ENCODE peak calls at places on chromosomes 4 and X, in eight cellular contexts. B, C, M, R, O, H, V and Y are unnamed samples.

GRCh38 chr4:123600426-123600825 is 203.8 kb downstream of the SPRY1 start:
- DNase-seq in C (no peak), V (no peak), M (no peak), O (peak), H (no peak), B (no peak), R (peak), Y (no peak)

GRCh38 chr4:11106190-11106589 is 322.5 kb downstream of the HS3ST1 start:
- DNase-seq in R (no peak), M (no peak), C (no peak), V (no peak), H (no peak), B (no peak), O (no peak), Y (no peak)

GRCh38 chr4:101328063-101328602 is 19.2 kb downstream of the PPP3CA start:
- DNase-seq in H (no peak), O (no peak), M (no peak), R (peak), V (no peak), C (no peak), B (no peak), Y (no peak)

GRCh38 chr4:81565137-81565870 is 93.6 kb upstream of the RASGEF1B start:
- DNase-seq in M (no peak), B (peak), V (no peak), C (no peak), O (no peak), R (no peak), H (no peak), Y (no peak)

GRCh38 chr4:149933120-149933519 is 117.5 kb upstream of the IQCM start:
- DNase-seq in R (no peak), C (no peak), B (no peak), H (no peak), O (no peak), V (no peak), M (no peak), Y (no peak)

GRCh38 chr4:8117278-8117682 is 41.3 kb downstream of the ABLIM2 start:
- DNase-seq in O (peak), B (peak), V (no peak), C (peak), R (peak), H (no peak), M (no peak), Y (peak)

GRCh38 chrX:113929004-113929403 is 654.9 kb upstream of the HTR2C start:
- DNase-seq in O (peak), C (peak), R (peak), B (no peak), V (peak), M (no peak), H (no peak), Y (peak)

GRCh38 chr4:5683566-5683965 is 24.8 kb downstream of the EVC2 start:
- DNase-seq in B (no peak), H (no peak), M (no peak), C (no peak), O (no peak), V (no peak), R (no peak), Y (no peak)

GRCh38 chr4:87120411-87121162 is 99.8 kb downstream of the KLHL8 start:
- DNase-seq in O (no peak), M (no peak), R (no peak), B (peak), V (no peak), H (no peak), C (no peak), Y (no peak)

GRCh38 chrX:107493141-107493540 is 43.7 kb downstream of the FRMPD3 start:
- DNase-seq in R (no peak), M (no peak), C (no peak), B (no peak), V (no peak), O (no peak), H (no peak), Y (no peak)

GRCh38 chrX:37993857-37994619 is 12.3 kb upstream of the SYTL5 start:
- DNase-seq in C (no peak), O (no peak), H (peak), M (no peak), R (peak), B (no peak), V (no peak), Y (peak)

GRCh38 chr4:185108669-185109068 is 34.4 kb upstream of the SLC25A4 start:
- DNase-seq in V (no peak), B (no peak), R (no peak), O (no peak), C (no peak), H (no peak), M (no peak), Y (no peak)

GRCh38 chr4:71941001-71941400 is 90.8 kb upstream of the NPFFR2 start:
- DNase-seq in O (peak), V (no peak), R (peak), B (no peak), M (no peak), C (no peak), H (peak), Y (peak)

GRCh38 chr4:123974419-123975105 is 578.0 kb downstream of the SPRY1 start:
- DNase-seq in M (no peak), C (no peak), V (no peak), R (peak), H (no peak), O (peak), B (no peak), Y (no peak)

GRCh38 chr4:174479140-174479539 is 43.1 kb downstream of the HPGD start:
- DNase-seq in M (no peak), C (no peak), O (no peak), H (no peak), B (no peak), R (no peak), V (no peak), Y (no peak)